ENCODE peak calls at places on chromosomes 1 and 21, in nine cellular contexts. W is Right ventricle myocardium superior; M is HL-60; H is stomach; F is HFFc6; X is M059J; Q is fibroblast of mammary gland; O is activated T-cell treated with anti-CD3 and anti-CD28 coated beads, Interleukin-2, amount 50 U/mL, for 72 hours; Y is NCI-H1092. S is an unnamed sample.

GRCh38 chr1:47452426-47452825 is 14.6 kb downstream of the FOXD2 start:
- DNase-seq in W (no peak), M (no peak), H (no peak), F (no peak), X (no peak), Q (no peak), O (no peak), Y (no peak), S (no peak)

GRCh38 chr1:207032528-207033017 is at the start of gene C1orf116:
- DNase-seq in W (no peak), M (no peak), H (peak; percentile 87), F (no peak), X (peak; percentile 49), Q (no peak), O (no peak), Y (peak; percentile 17), S (peak; percentile 99)

GRCh38 chr1:6171546-6172124 is 8.5 kb downstream of the CHD5 start:
- DNase-seq in W (no peak), M (no peak), H (no peak), F (no peak), X (no peak), Q (no peak), O (no peak), Y (peak; percentile 59), S (peak; percentile 67)

GRCh38 chr1:94974824-94975223 is 47.9 kb upstream of the CNN3 start:
- DNase-seq in W (no peak), M (no peak), H (no peak), F (peak; percentile 97), X (peak; percentile 93), Q (peak; percentile 83), O (no peak), Y (no peak), S (peak; percentile 89)

GRCh38 chr1:200558866-200559459 is 61.6 kb downstream of the KIF14 start:
- DNase-seq in W (no peak), M (no peak), H (no peak), F (peak; percentile 50), X (peak; percentile 53), Q (peak; percentile 71), O (peak; percentile 7), Y (peak; percentile 11), S (peak; percentile 84)

GRCh38 chr1:63787875-63788274 is 14.1 kb downstream of the ROR1 start:
- DNase-seq in W (no peak), M (no peak), H (peak; percentile 72), F (no peak), X (no peak), Q (no peak), O (no peak), Y (no peak), S (no peak)

GRCh38 chr1:53112271-53112774 is 30.1 kb downstream of the SLC1A7 start:
- DNase-seq in W (no peak), M (no peak), H (no peak), F (peak; percentile 79), X (peak; percentile 67), Q (peak; percentile 76), O (no peak), Y (no peak), S (peak; percentile 51)

GRCh38 chr1:241736387-241736786 is 84.3 kb downstream of the WDR64 start:
- DNase-seq in W (no peak), M (no peak), H (no peak), F (no peak), X (no peak), Q (no peak), O (no peak), Y (no peak), S (no peak)

GRCh38 chr1:183164963-183165362 is 21.1 kb upstream of the LAMC2 start:
- DNase-seq in W (no peak), M (no peak), H (no peak), F (no peak), X (peak; percentile 23), Q (no peak), O (no peak), Y (no peak), S (peak; percentile 27)

GRCh38 chr1:58763214-58763613 is 20.6 kb downstream of the JUN start:
- DNase-seq in W (no peak), M (no peak), H (no peak), F (peak; percentile 84), X (peak; percentile 93), Q (peak; percentile 74), O (no peak), Y (no peak), S (peak; percentile 58)

GRCh38 chr1:147078606-147079399 is 93.5 kb downstream of the PRKAB2 start:
- DNase-seq in W (no peak), M (no peak), H (no peak), F (no peak), X (no peak), Q (no peak), O (no peak), Y (no peak), S (no peak)

GRCh38 chr21:43365611-43366426 is 61.1 kb downstream of the SIK1 start:
- DNase-seq in W (no peak), M (no peak), H (no peak), F (no peak), X (no peak), Q (no peak), O (no peak), Y (no peak), S (no peak)

GRCh38 chr1:156944268-156944667 is 23.8 kb downstream of the LRRC71 start:
- DNase-seq in W (no peak), M (no peak), H (no peak), F (no peak), X (no peak), Q (no peak), O (no peak), Y (no peak), S (no peak)

GRCh38 chr21:31945576-31945975 is 72.8 kb downstream of the HUNK start:
- DNase-seq in W (no peak), M (no peak), H (no peak), F (no peak), X (peak; percentile 8), Q (peak; percentile 51), O (no peak), Y (no peak), S (peak; percentile 53)

GRCh38 chr1:192235127-192235526 is 76.9 kb downstream of the RGS18 start:
- DNase-seq in W (no peak), M (no peak), H (no peak), F (no peak), X (no peak), Q (no peak), O (no peak), Y (no peak), S (no peak)

GRCh38 chr1:170685166-170685565 is 21.2 kb downstream of the PRRX1 start:
- DNase-seq in W (no peak), M (no peak), H (no peak), F (peak; percentile 75), X (peak; percentile 41), Q (peak; percentile 99), O (no peak), Y (no peak), S (no peak)

GRCh38 chr1:67316918-67317317 is 9.2 kb downstream of the IL12RB2 start:
- DNase-seq in W (no peak), M (no peak), H (no peak), F (no peak), X (no peak), Q (no peak), O (no peak), Y (no peak), S (no peak)

GRCh38 chr21:44370027-44370735 is 16.8 kb downstream of the TRPM2 start:
- DNase-seq in W (peak; percentile 32), M (no peak), H (peak; percentile 45), F (peak; percentile 9), X (peak; percentile 90), Q (peak; percentile 73), O (no peak), Y (no peak), S (peak; percentile 77)

GRCh38 chr1:241269116-241269515 is 87.9 kb downstream of the RGS7 start:
- DNase-seq in W (no peak), M (no peak), H (no peak), F (no peak), X (peak; percentile 25), Q (no peak), O (no peak), Y (peak; percentile 15), S (peak; percentile 52)

GRCh38 chr1:11354893-11355593 is 82.0 kb downstream of the UBIAD1 start:
- DNase-seq in W (no peak), M (no peak), H (no peak), F (no peak), X (no peak), Q (no peak), O (no peak), Y (peak; percentile 88), S (no peak)

GRCh38 chr1:9200441-9200840 is 34.1 kb upstream of the H6PD start:
- DNase-seq in W (no peak), M (no peak), H (no peak), F (peak; percentile 38), X (peak; percentile 54), Q (peak; percentile 93), O (no peak), Y (no peak), S (no peak)

GRCh38 chr1:84031928-84032327 is 33.0 kb upstream of the TTLL7 start:
- DNase-seq in W (no peak), M (no peak), H (no peak), F (no peak), X (no peak), Q (no peak), O (no peak), Y (no peak), S (no peak)

GRCh38 chr1:184792450-184792969 is 37.9 kb upstream of the EDEM3 start:
- DNase-seq in W (peak; percentile 80), M (peak; percentile 78), H (peak; percentile 94), F (peak; percentile 98), X (peak; percentile 99), Q (peak; percentile 100), O (no peak), Y (no peak), S (peak; percentile 93)

GRCh38 chr1:107993920-107994319 is 28.9 kb upstream of the VAV3 start:
- DNase-seq in W (no peak), M (no peak), H (no peak), F (no peak), X (peak; percentile 46), Q (peak; percentile 20), O (no peak), Y (no peak), S (no peak)

GRCh38 chr1:56644941-56645662 is at the start of gene PRKAA2:
- DNase-seq in W (peak; percentile 63), M (no peak), H (peak; percentile 48), F (no peak), X (peak; percentile 46), Q (no peak), O (peak; percentile 16), Y (peak; percentile 26), S (peak; percentile 52)